ENCODE peak calls at places on chromosome 22, in eight cellular contexts. Z, S, D, J, L, Q, N and G are unnamed samples. For H3K36me3, the result is how much of the 10 kb centered on the place peaks cover.

GRCh38 chr22:29541845-29542244 is 11.7 kb downstream of the THOC5 start:
- DNase-seq in Z (no peak), S (no peak), D (no peak), J (no peak), L (no peak), Q (no peak), N (no peak), G (no peak)

GRCh38 chr22:49975543-49976389 is 15.2 kb downstream of the PIM3 start:
- DNase-seq in Z (peak), S (peak), D (no peak), J (no peak), L (no peak), Q (peak), N (no peak), G (peak)

GRCh38 chr22:27270818-27271510 is 530.6 kb downstream of the MN1 start:
- DNase-seq in Z (peak), S (no peak), D (no peak), J (no peak), L (no peak), Q (no peak), N (peak), G (no peak)

GRCh38 chr22:42344391-42344861 is 74.0 kb upstream of the TCF20 start:
- DNase-seq in Z (peak), S (no peak), D (no peak), J (no peak), L (no peak), Q (no peak), N (no peak), G (peak)

GRCh38 chr22:42959472-42960145 is 55.3 kb downstream of the PACSIN2 start:
- DNase-seq in Z (peak), S (no peak), D (peak), J (peak), L (peak), Q (peak), N (peak), G (no peak)

GRCh38 chr22:33210129-33210784 is 152.1 kb upstream of the SYN3 start:
- DNase-seq in Z (no peak), S (peak), D (peak), J (peak), L (peak), Q (peak), N (peak), G (no peak)

GRCh38 chr22:31343235-31344191 is 2.6 kb downstream of the PATZ1 start:
- DNase-seq in Z (peak), S (peak), D (peak), J (no peak), L (peak), Q (peak), N (peak), G (no peak)

GRCh38 chr22:49780281-49780991 is 47.2 kb downstream of the BRD1 start:
- DNase-seq in Z (no peak), S (no peak), D (no peak), J (no peak), L (no peak), Q (no peak), N (no peak), G (no peak)

GRCh38 chr22:12601870-12602779 is 2925.9 kb upstream of the OR11H1 start:
- DNase-seq in Z (peak), S (no peak), D (no peak), J (peak), L (no peak), Q (peak), N (no peak), G (no peak)

GRCh38 chr22:43388420-43388851 is 23.4 kb upstream of the MPPED1 start:
- DNase-seq in Z (peak), S (peak), D (peak), J (peak), L (peak), Q (peak), N (peak), G (no peak)

GRCh38 chr22:42282252-42282942 is 11.9 kb upstream of the TCF20 start:
- DNase-seq in Z (no peak), S (no peak), D (peak), J (peak), L (no peak), Q (no peak), N (no peak), G (no peak)

GRCh38 chr22:49312601-49313000 is 515.1 kb downstream of the BRD1 start:
- DNase-seq in Z (no peak), S (no peak), D (no peak), J (no peak), L (no peak), Q (no peak), N (no peak), G (no peak)

GRCh38 chr22:22866381-22867111 is 21.1 kb upstream of the IGLL5 start:
- DNase-seq in Z (no peak), S (no peak), D (peak), J (no peak), L (no peak), Q (no peak), N (no peak), G (no peak)

GRCh38 chr22:28102413-28102812 is 183.4 kb upstream of the PITPNB start:
- DNase-seq in Z (no peak), S (no peak), D (no peak), J (no peak), L (no peak), Q (no peak), N (no peak), G (no peak)

GRCh38 chr22:43039800-43040199 is 24.9 kb upstream of the PACSIN2 start:
- DNase-seq in Z (no peak), S (no peak), D (no peak), J (no peak), L (no peak), Q (no peak), N (no peak), G (no peak)

GRCh38 chr22:20650294-20651207 is 123.4 kb upstream of the SERPIND1 start:
- DNase-seq in Z (no peak), S (no peak), D (no peak), J (peak), L (no peak), Q (no peak), N (no peak), G (peak)

GRCh38 chr22:41668971-41669911 is 19.4 kb downstream of the SNU13 start:
- DNase-seq in Z (no peak), S (no peak), D (no peak), J (no peak), L (no peak), Q (no peak), N (no peak), G (no peak)

GRCh38 chr22:20243176-20243544 is 25.0 kb downstream of the RTN4R start:
- DNase-seq in Z (no peak), S (no peak), D (no peak), J (no peak), L (no peak), Q (no peak), N (no peak), G (no peak)

GRCh38 chr22:33569547-33569946 is 350.7 kb downstream of the LARGE1 start:
- DNase-seq in Z (no peak), S (no peak), D (no peak), J (no peak), L (no peak), Q (no peak), N (peak), G (no peak)

GRCh38 chr22:25419247-25420113 is 145.0 kb upstream of the GRK3 start:
- DNase-seq in Z (no peak), S (no peak), D (no peak), J (no peak), L (no peak), Q (no peak), N (no peak), G (no peak)

GRCh38 chr22:35928273-35928798 is 100.3 kb downstream of the RBFOX2 start:
- DNase-seq in Z (no peak), S (no peak), D (no peak), J (no peak), L (no peak), Q (no peak), N (no peak), G (no peak)

GRCh38 chr22:41768420-41768819 is 32.1 kb upstream of the CCDC134 start:
- DNase-seq in Z (no peak), S (no peak), D (no peak), J (no peak), L (no peak), Q (no peak), N (no peak), G (no peak)

GRCh38 chr22:20437253-20438065 is at the start of gene SCARF2:
- DNase-seq in Z (peak), S (no peak), D (no peak), J (no peak), L (peak), Q (no peak), N (peak), G (peak)

GRCh38 chr22:24723111-24723510 is 51.4 kb downstream of the PIWIL3 start:
- DNase-seq in Z (no peak), S (no peak), D (no peak), J (no peak), L (no peak), Q (no peak), N (no peak), G (no peak)

GRCh38 chr22:31350410-31350863 is 4.3 kb upstream of the PATZ1 start:
- DNase-seq in Z (no peak), S (no peak), D (peak), J (peak), L (peak), Q (peak), N (peak), G (no peak)

GRCh38 chr22:22761963-22762772 is 117.8 kb downstream of the GGTLC2 start:
- DNase-seq in Z (no peak), S (no peak), D (no peak), J (no peak), L (no peak), Q (no peak), N (no peak), G (no peak)

GRCh38 chr22:20166703-20167102 is 15.8 kb upstream of the CCDC188 start:
- DNase-seq in Z (no peak), S (no peak), D (no peak), J (no peak), L (no peak), Q (no peak), N (no peak), G (no peak)

GRCh38 chr22:37105990-37106389 is 3.5 kb downstream of the TMPRSS6 start:
- DNase-seq in Z (no peak), S (no peak), D (no peak), J (no peak), L (no peak), Q (no peak), N (no peak), G (no peak)

GRCh38 chr22:41913842-41914534 is 886 bp downstream of the SHISA8 start:
- DNase-seq in Z (no peak), S (peak), D (no peak), J (no peak), L (no peak), Q (no peak), N (peak), G (no peak)

GRCh38 chr22:32801436-32802290 is at the start of gene TIMP3:
- DNase-seq in Z (peak), S (no peak), D (peak), J (peak), L (peak), Q (peak), N (peak), G (peak)

GRCh38 chr22:20549232-20549841 is 41.9 kb downstream of the MED15 start:
- DNase-seq in Z (no peak), S (no peak), D (no peak), J (no peak), L (peak), Q (no peak), N (no peak), G (no peak)

GRCh38 chr22:39185601-39186012 is 33.1 kb upstream of the CBX7 start:
- DNase-seq in Z (peak), S (no peak), D (no peak), J (no peak), L (no peak), Q (no peak), N (no peak), G (peak)

GRCh38 chr22:28497188-28497587 is 182.5 kb downstream of the TTC28 start:
- DNase-seq in Z (no peak), S (no peak), D (no peak), J (no peak), L (no peak), Q (no peak), N (no peak), G (no peak)

GRCh38 chr22:38264322-38264843 is 8.4 kb downstream of the TMEM184B start:
- DNase-seq in Z (no peak), S (no peak), D (no peak), J (no peak), L (no peak), Q (no peak), N (no peak), G (no peak)

GRCh38 chr22:29767289-29768051 is at the start of gene UQCR10:
- DNase-seq in Z (peak), S (peak), D (peak), J (peak), L (peak), Q (peak), N (peak), G (peak)

GRCh38 chr22:29617922-29618629 is 14.6 kb downstream of the NF2 start:
- DNase-seq in Z (no peak), S (no peak), D (peak), J (no peak), L (no peak), Q (no peak), N (peak), G (no peak)

GRCh38 chr22:39277135-39277607 is 32.4 kb upstream of the PDGFB start:
- DNase-seq in Z (no peak), S (no peak), D (no peak), J (no peak), L (no peak), Q (no peak), N (no peak), G (no peak)

GRCh38 chr22:23591203-23591791 is 11.2 kb upstream of the IGLL1 start:
- DNase-seq in Z (peak), S (peak), D (peak), J (peak), L (peak), Q (peak), N (peak), G (no peak)

GRCh38 chr22:49873228-49873940 is 19.7 kb downstream of the ZBED4 start:
- DNase-seq in Z (no peak), S (no peak), D (no peak), J (no peak), L (no peak), Q (no peak), N (no peak), G (no peak)

GRCh38 chr22:24977370-24978230 is 25.1 kb downstream of the KIAA1671 start:
- DNase-seq in Z (peak), S (no peak), D (peak), J (peak), L (peak), Q (peak), N (peak), G (no peak)

GRCh38 chr22:40363059-40363458 is 7.3 kb upstream of the SGSM3 start:
- DNase-seq in Z (no peak), S (no peak), D (no peak), J (no peak), L (no peak), Q (no peak), N (no peak), G (no peak)
- H3K36me3 ChIP-seq in Z (half or more), S (under half), D (under half), J (half or more), L (half or more), Q (under half), N (half or more), G (half or more)

GRCh38 chr22:46112405-46112804 is 37.9 kb upstream of the PPARA start:
- DNase-seq in Z (no peak), S (no peak), D (no peak), J (no peak), L (no peak), Q (no peak), N (no peak), G (no peak)
- H3K36me3 ChIP-seq in Z (under half), S (under half), D (under half), J (under half), L (under half), Q (under half), N (under half), G (under half)

GRCh38 chr22:40322818-40323447 is 23.4 kb upstream of the ADSL start:
- DNase-seq in Z (no peak), S (no peak), D (no peak), J (no peak), L (no peak), Q (no peak), N (no peak), G (no peak)
- H3K36me3 ChIP-seq in Z (half or more), S (under half), D (under half), J (under half), L (under half), Q (under half), N (half or more), G (half or more)

GRCh38 chr22:17878186-17878694 is 104.0 kb upstream of the BID start:
- DNase-seq in Z (no peak), S (no peak), D (no peak), J (no peak), L (no peak), Q (no peak), N (no peak), G (no peak)
- H3K36me3 ChIP-seq in Z (under half), S (under half), D (under half), J (under half), L (under half), Q (under half), N (under half), G (under half)